ENCODE peak calls at places on chromosomes 3 and 15, in five cellular contexts. V is GM23248; Y is tibial artery; F is NCI-H524 treated with DMSO at 0.1 percent for 48 hours; L is activated CD8-positive, alpha-beta memory T cell treated with anti-CD3 and anti-CD28 coated beads, Interleukin-2, amount 50 U/mL, for 4 hours. P is an unnamed sample.

GRCh38 chr15:74795961-74796625 is 14.2 kb downstream of the CSK start:
- DNase-seq in V (no peak), Y (no peak), F (no peak), L (peak), P (no peak)

GRCh38 chr15:43769584-43770228 is 7.1 kb downstream of the ELL3 start:
- DNase-seq in V (peak), Y (no peak), F (peak), L (peak), P (no peak)

GRCh38 chr15:100671858-100672543 is 69.6 kb downstream of the ASB7 start:
- DNase-seq in V (peak), Y (peak), F (no peak), L (no peak), P (no peak)

GRCh38 chr3:42880183-42880582 is 4.5 kb upstream of the CYP8B1 start:
- DNase-seq in V (no peak), Y (no peak), F (no peak), L (no peak), P (no peak)

GRCh38 chr3:63922800-63923199 is 10.6 kb upstream of the SCAANT1 start:
- DNase-seq in V (no peak), Y (no peak), F (no peak), L (no peak), P (no peak)

GRCh38 chr3:74564560-74564959 is 49.9 kb downstream of the CNTN3 start:
- DNase-seq in V (peak), Y (no peak), F (no peak), L (no peak), P (no peak)

GRCh38 chr3:37974121-37974927 is 16.3 kb upstream of the VILL start:
- DNase-seq in V (peak), Y (peak), F (no peak), L (peak), P (peak)

GRCh38 chr3:123884258-123884831 is at the start of gene MYLK:
- DNase-seq in V (peak), Y (peak), F (peak), L (no peak), P (no peak)

GRCh38 chr3:53224536-53224935 is 31.3 kb downstream of the TKT start:
- DNase-seq in V (no peak), Y (no peak), F (no peak), L (no peak), P (no peak)

GRCh38 chr3:67048716-67049076 is 50.6 kb downstream of the KBTBD8 start:
- DNase-seq in V (no peak), Y (no peak), F (no peak), L (no peak), P (no peak)

GRCh38 chr15:60840703-60841411 is 361.9 kb upstream of the ICE2 start:
- DNase-seq in V (no peak), Y (no peak), F (no peak), L (peak), P (peak)